ENCODE peak calls at places on chromosomes 6 and 20, in five cellular contexts. Q is fibroblast of lung, E is M059J, L is Right ventricle myocardium inferior, Z is ascending aorta. D is an unnamed sample.

GRCh38 chr6:113696960-113697359 is 160.2 kb upstream of the MARCKS start:
- DNase-seq in Q (no peak), L (no peak), Z (no peak), E (no peak), D (no peak)

GRCh38 chr6:951782-952181 is 258.8 kb upstream of the EXOC2 start:
- DNase-seq in Z (no peak), E (no peak), L (no peak), Q (no peak), D (no peak)

GRCh38 chr20:24986436-24987015 is 6.0 kb downstream of the APMAP start:
- DNase-seq in L (no peak), E (no peak), Q (no peak), Z (peak; percentile 21), D (no peak)

GRCh38 chr20:62117362-62117646 is 5.0 kb upstream of the LSM14B start:
- DNase-seq in Q (no peak), L (no peak), E (no peak), Z (no peak), D (no peak)

GRCh38 chr6:71376830-71377229 is 88.2 kb downstream of the OGFRL1 start:
- DNase-seq in Z (no peak), L (no peak), E (no peak), Q (no peak), D (no peak)

GRCh38 chr20:4814696-4815252 is 93.1 kb downstream of the PRND start:
- DNase-seq in L (peak; percentile 85), E (no peak), Q (no peak), Z (peak; percentile 72), D (no peak)

GRCh38 chr6:75333811-75334210 is 49.2 kb upstream of the TMEM30A start:
- DNase-seq in E (peak; percentile 15), L (no peak), Q (no peak), Z (no peak), D (no peak)

GRCh38 chr20:47066484-47067270 is 172.0 kb downstream of the EYA2 start:
- DNase-seq in Q (peak; percentile 67), E (peak; percentile 92), Z (no peak), L (no peak), D (no peak)

GRCh38 chr20:19451591-19452295 is 239.3 kb downstream of the SLC24A3 start:
- DNase-seq in L (no peak), Q (no peak), E (peak; percentile 24), Z (no peak), D (no peak)

GRCh38 chr20:17343631-17344447 is 117.0 kb downstream of the PCSK2 start:
- DNase-seq in Q (peak; percentile 2), L (no peak), E (no peak), Z (no peak), D (no peak)

GRCh38 chr6:145643760-145644159 is 91.6 kb downstream of the EPM2A start:
- DNase-seq in L (no peak), Z (no peak), Q (peak; percentile 70), E (no peak), D (no peak)

GRCh38 chr6:130322673-130323268 is 43.0 kb upstream of the TMEM200A start:
- DNase-seq in Z (peak; percentile 63), L (no peak), Q (peak; percentile 85), E (peak; percentile 76), D (no peak)

GRCh38 chr6:154991207-154991606 is 3.9 kb upstream of the TIAM2 start:
- DNase-seq in Q (no peak), Z (no peak), L (no peak), E (no peak), D (no peak)

GRCh38 chr6:63773200-63773599 is 137.6 kb downstream of the PHF3 start:
- DNase-seq in Q (no peak), E (no peak), Z (no peak), L (no peak), D (no peak)

GRCh38 chr20:1830240-1830639 is 65.0 kb upstream of the SIRPA start:
- DNase-seq in L (peak; percentile 77), Z (peak; percentile 78), Q (peak; percentile 96), E (peak; percentile 100), D (peak; percentile 74)

GRCh38 chr6:164085552-164086325 is 671.2 kb downstream of the QKI start:
- DNase-seq in E (peak; percentile 81), Z (peak; percentile 91), L (peak; percentile 93), Q (peak; percentile 12), D (no peak)

GRCh38 chr6:169161572-169162167 is 92.0 kb downstream of the THBS2 start:
- DNase-seq in Q (no peak), Z (no peak), L (peak; percentile 33), E (peak; percentile 45), D (no peak)

GRCh38 chr6:30075094-30075986 is at the start of gene RNF39:
- DNase-seq in E (peak; percentile 40), L (peak; percentile 64), Q (no peak), Z (no peak), D (no peak)

GRCh38 chr20:10807013-10807412 is 133.2 kb upstream of the JAG1 start:
- DNase-seq in Z (no peak), L (no peak), E (no peak), Q (no peak), D (no peak)

GRCh38 chr6:10837009-10837691 is 1.2 kb downstream of the MAK start:
- DNase-seq in Z (no peak), Q (peak; percentile 11), E (peak; percentile 56), L (peak; percentile 78), D (no peak)

D was measured in GOT3.